ENCODE peak calls at places on chromosomes 2 and 18, in eight cellular contexts. G, V, M, X, L, T, D and S are unnamed samples.

GRCh38 chr2:66872926-66873714 is 438.2 kb downstream of the MEIS1 start:
- DNase-seq in V (no peak), X (no peak), G (no peak), L (peak), M (no peak), T (no peak), D (no peak), S (no peak)

GRCh38 chr2:186595219-186595618 is 5.4 kb downstream of the ITGAV start:
- DNase-seq in D (no peak), M (no peak), V (no peak), T (no peak), G (peak), X (no peak), L (no peak), S (no peak)

GRCh38 chr2:161250864-161251436 is 57.3 kb upstream of the PSMD14 start:
- DNase-seq in M (no peak), G (peak), X (peak), T (no peak), D (peak), V (peak), L (peak), S (no peak)

GRCh38 chr2:95311821-95312542 is 14.8 kb downstream of the KCNIP3 start:
- DNase-seq in V (no peak), L (no peak), T (no peak), G (no peak), M (no peak), X (no peak), D (no peak), S (no peak)

GRCh38 chr2:12770569-12770968 is 53.8 kb downstream of the TRIB2 start:
- DNase-seq in M (no peak), D (no peak), X (no peak), V (no peak), T (no peak), L (no peak), G (no peak), S (no peak)

GRCh38 chr18:48785686-48786470 is 164.9 kb downstream of the SMAD7 start:
- DNase-seq in V (no peak), D (no peak), M (no peak), T (peak), G (no peak), X (no peak), L (no peak), S (no peak)

GRCh38 chr2:240650254-240650965 is 25.1 kb downstream of the GPR35 start:
- DNase-seq in G (no peak), M (no peak), D (no peak), L (no peak), T (no peak), V (no peak), X (no peak), S (no peak)

GRCh38 chr2:233480490-233481202 is 85.9 kb downstream of the USP40 start:
- DNase-seq in D (peak), V (no peak), G (peak), M (no peak), L (no peak), T (peak), X (no peak), S (no peak)

GRCh38 chr2:20569464-20570223 is 81.3 kb downstream of the HS1BP3 start:
- DNase-seq in L (no peak), G (no peak), X (no peak), D (no peak), T (no peak), M (no peak), V (no peak), S (no peak)

GRCh38 chr2:224165901-224166319 is 126.8 kb upstream of the SERPINE2 start:
- DNase-seq in G (no peak), M (no peak), T (no peak), D (no peak), L (peak), X (no peak), V (no peak), S (no peak)

GRCh38 chr18:35786359-35787042 is 186.0 kb upstream of the RMP24 start:
- DNase-seq in G (no peak), D (no peak), V (peak), T (no peak), X (no peak), M (no peak), L (no peak), S (no peak)

GRCh38 chr2:26243643-26244478 is 571 bp downstream of the HADHA start:
- DNase-seq in M (peak), T (no peak), L (peak), V (peak), X (no peak), G (peak), D (peak), S (no peak)

GRCh38 chr18:48644029-48644428 is 105.2 kb downstream of the CTIF start:
- DNase-seq in D (no peak), L (no peak), G (no peak), M (no peak), V (no peak), X (no peak), T (no peak), S (no peak)

GRCh38 chr2:165239230-165239629 is at the start of gene SCN2A:
- DNase-seq in G (peak), M (no peak), D (peak), L (peak), T (no peak), V (peak), X (peak), S (no peak)

GRCh38 chr2:33673937-33674336 is 74.8 kb upstream of the FAM98A start:
- DNase-seq in D (no peak), V (peak), X (no peak), G (no peak), T (no peak), M (no peak), L (peak), S (no peak)

GRCh38 chr2:121297217-121297830 is 12.3 kb upstream of the TFCP2L1 start:
- DNase-seq in V (peak), L (peak), M (no peak), G (peak), D (peak), T (no peak), X (no peak), S (no peak)